ENCODE peak calls at places on chromosomes 7 and 10, in nine cellular contexts. Z is endodermal cell, I is tibial nerve, S is AG10803, G is GM19239, M is GM20000, N is endothelial cell, Y is mesothelial cell of epicardium, K is KBM-7. J is an unnamed sample.

GRCh38 chr10:125062244-125063208 is 97.8 kb downstream of the CTBP2 start:
- DNase-seq in S (peak; percentile 83), Z (no peak), M (no peak), N (no peak), G (no peak), Y (no peak), K (no peak), I (no peak), J (no peak)

GRCh38 chr10:48309711-48310226 is 3.3 kb downstream of the MAPK8 start:
- DNase-seq in M (peak; percentile 51), N (no peak), G (peak; percentile 18), Y (no peak), S (peak; percentile 69), I (no peak), K (no peak), Z (no peak), J (peak; percentile 51)

GRCh38 chr7:46934198-46934825 is 647.6 kb downstream of the TNS3 start:
- DNase-seq in N (no peak), Y (no peak), G (no peak), I (no peak), Z (no peak), M (no peak), K (no peak), S (peak; percentile 57), J (no peak)

GRCh38 chr7:82975811-82976468 is 186.7 kb downstream of the PCLO start:
- DNase-seq in I (no peak), N (no peak), S (no peak), G (no peak), Z (no peak), M (no peak), K (no peak), Y (no peak), J (no peak)

GRCh38 chr7:101173752-101174244 is 6.3 kb downstream of the NAT16 start:
- DNase-seq in G (peak; percentile 85), Z (peak; percentile 94), N (peak; percentile 32), Y (no peak), S (no peak), M (peak; percentile 89), K (peak; percentile 81), I (no peak), J (peak; percentile 33)

GRCh38 chr7:38699481-38699880 is 68.3 kb upstream of the AMPH start:
- DNase-seq in I (no peak), M (no peak), S (peak; percentile 75), Y (no peak), N (no peak), G (no peak), Z (no peak), K (no peak), J (no peak)

GRCh38 chr7:151520419-151521229 is 929 bp upstream of the RHEB start:
- DNase-seq in S (peak; percentile 11), I (peak; percentile 28), G (no peak), M (peak; percentile 37), N (peak; percentile 28), Z (no peak), K (no peak), Y (no peak), J (no peak)

GRCh38 chr10:42690449-42691360 is 52.3 kb upstream of the ZNF33B start:
- DNase-seq in M (no peak), S (no peak), Z (peak; percentile 79), Y (no peak), N (no peak), K (no peak), I (no peak), G (no peak), J (no peak)

GRCh38 chr10:30882281-30882680 is 149.4 kb downstream of the ZNF438 start:
- DNase-seq in G (no peak), N (no peak), S (no peak), Z (no peak), I (no peak), K (no peak), M (no peak), Y (no peak), J (no peak)

GRCh38 chr7:97107192-97107800 is 10.2 kb upstream of the SDHAF3 start:
- DNase-seq in S (peak; percentile 66), N (no peak), G (no peak), Y (no peak), K (no peak), M (no peak), Z (no peak), I (no peak), J (no peak)

GRCh38 chr10:127148066-127148932 is 48.1 kb downstream of the INSYN2A start:
- DNase-seq in N (no peak), K (peak; percentile 40), Y (no peak), Z (no peak), M (no peak), G (no peak), I (no peak), S (peak; percentile 83), J (no peak)

GRCh38 chr7:13875496-13876074 is 113.9 kb downstream of the ETV1 start:
- DNase-seq in I (no peak), K (no peak), M (no peak), N (no peak), Z (no peak), G (no peak), Y (no peak), S (no peak), J (no peak)

GRCh38 chr7:132244917-132245480 is 331.3 kb downstream of the PLXNA4 start:
- DNase-seq in K (no peak), N (no peak), I (no peak), Y (no peak), Z (no peak), M (no peak), G (no peak), S (peak; percentile 13), J (no peak)

GRCh38 chr10:33098966-33099663 is 141.1 kb upstream of the ITGB1 start:
- DNase-seq in S (peak; percentile 71), M (no peak), K (peak; percentile 66), Y (no peak), Z (no peak), I (no peak), G (no peak), N (no peak), J (no peak)